ENCODE peak calls at places on chromosomes 1 and 21, in ten cellular contexts. H is NCI-H1092; P is activated naive CD8-positive, alpha-beta T cell treated with anti-CD3 and anti-CD28 coated beads for 36 hours; S is RKO; V is retina; I is mesothelial cell of epicardium; A is activated T-cell treated with anti-CD3 and anti-CD28 coated beads, Interleukin-2, amount 50 U/mL, for 72 hours; G is suprapubic skin; E is A172; D is activated CD8-positive, alpha-beta T cell treated with anti-CD3 and anti-CD28 coated beads for 36 hours. O is an unnamed sample.
A peak's percentile ranks its signal among the peaks of the same experiment; 100 is the strongest.

GRCh38 chr1:38375035-38375434 is 328.4 kb upstream of the POU3F1 start:
- DNase-seq in P (no peak), G (no peak), H (no peak), D (no peak), S (no peak), I (no peak), A (no peak), E (no peak), V (no peak), O (no peak)

GRCh38 chr21:26351661-26352060 is 181.1 kb upstream of the APP start:
- DNase-seq in I (no peak), A (no peak), H (no peak), E (no peak), S (no peak), P (no peak), D (no peak), V (no peak), G (no peak), O (no peak)

GRCh38 chr1:220711086-220711809 is 21.1 kb downstream of the C1orf115 start:
- DNase-seq in I (no peak), P (no peak), A (no peak), D (no peak), H (no peak), G (no peak), E (no peak), V (no peak), S (no peak), O (no peak)

GRCh38 chr1:43978551-43979260 is at the start of gene B4GALT2:
- DNase-seq in H (peak; percentile 25), P (peak; percentile 71), D (peak; percentile 47), V (peak; percentile 71), E (no peak), A (peak; percentile 69), G (no peak), S (peak; percentile 49), I (no peak), O (no peak)

GRCh38 chr21:40143822-40144525 is 276.7 kb downstream of the PCP4 start:
- DNase-seq in H (peak; percentile 67), P (peak; percentile 16), E (peak; percentile 56), A (peak; percentile 44), G (no peak), D (peak; percentile 60), I (peak; percentile 60), V (peak; percentile 82), S (peak; percentile 53), O (peak; percentile 30)

GRCh38 chr1:21758614-21759013 is 24.3 kb downstream of the USP48 start:
- DNase-seq in H (no peak), D (no peak), I (no peak), A (no peak), S (no peak), G (no peak), P (no peak), E (no peak), V (no peak), O (no peak)

GRCh38 chr1:20078711-20079110 is 8.7 kb downstream of the PLA2G5 start:
- DNase-seq in G (no peak), A (no peak), P (no peak), S (no peak), I (no peak), V (no peak), D (no peak), E (no peak), H (no peak), O (no peak)

GRCh38 chr1:94335950-94336349 is 82.2 kb upstream of the ABCD3 start:
- DNase-seq in H (peak; percentile 71), P (peak; percentile 4), A (peak; percentile 28), V (peak; percentile 69), G (peak; percentile 71), D (peak; percentile 51), E (peak; percentile 79), S (peak; percentile 87), I (no peak), O (peak; percentile 71)

GRCh38 chr1:18949689-18950414 is 6.6 kb downstream of the IFFO2 start:
- DNase-seq in V (peak; percentile 78), S (no peak), G (no peak), I (no peak), E (peak; percentile 45), P (no peak), D (peak; percentile 42), A (peak; percentile 40), H (no peak), O (peak; percentile 55)

GRCh38 chr1:101262601-101263348 is 26.0 kb downstream of the S1PR1 start:
- DNase-seq in P (no peak), D (peak; percentile 30), S (no peak), E (no peak), A (no peak), I (no peak), H (no peak), V (peak; percentile 41), G (no peak), O (no peak)

GRCh38 chr1:56590520-56591011 is 11.2 kb upstream of the PLPP3 start:
- DNase-seq in G (no peak), H (no peak), V (no peak), P (no peak), D (no peak), A (no peak), S (no peak), I (no peak), E (no peak), O (no peak)

GRCh38 chr1:66271216-66271903 is 262.6 kb upstream of the SGIP1 start:
- DNase-seq in I (peak; percentile 37), G (peak; percentile 91), D (peak; percentile 80), E (peak; percentile 84), A (peak; percentile 62), S (peak; percentile 97), H (no peak), V (peak; percentile 77), P (peak; percentile 46), O (peak; percentile 83)

GRCh38 chr21:26388731-26389231 is 184.3 kb downstream of the CYYR1 start:
- DNase-seq in D (no peak), S (peak; percentile 34), V (peak; percentile 19), P (no peak), G (no peak), E (peak; percentile 81), H (no peak), I (no peak), A (no peak), O (peak; percentile 98)

GRCh38 chr1:16042096-16042495 is 1.5 kb upstream of the CLCNKB start:
- DNase-seq in P (no peak), G (no peak), A (no peak), D (no peak), H (no peak), S (no peak), V (no peak), I (no peak), E (no peak), O (no peak)

GRCh38 chr1:109240158-109241152 is 8.9 kb upstream of the CELSR2 start:
- DNase-seq in S (peak; percentile 60), I (no peak), H (no peak), D (no peak), V (peak; percentile 48), A (no peak), P (no peak), E (no peak), G (peak; percentile 86), O (no peak)

GRCh38 chr1:188719735-188720134 is 1757.9 kb downstream of the BRINP3 start:
- DNase-seq in H (no peak), V (no peak), P (no peak), A (no peak), E (peak; percentile 11), D (no peak), G (no peak), S (no peak), I (no peak), O (no peak)

GRCh38 chr1:2195785-2196184 is 1.2 kb upstream of the FAAP20 start:
- DNase-seq in E (no peak), A (no peak), S (no peak), P (no peak), I (no peak), G (peak; percentile 73), H (no peak), D (no peak), V (peak; percentile 51), O (no peak)

GRCh38 chr1:11563560-11564069 is 84.7 kb downstream of the DISP3 start:
- DNase-seq in H (peak; percentile 73), P (no peak), S (no peak), E (peak; percentile 48), G (no peak), V (peak; percentile 94), I (no peak), A (no peak), D (no peak), O (no peak)

GRCh38 chr1:92831368-92831761 is 475 bp upstream of the RPL5 start:
- DNase-seq in I (no peak), S (no peak), A (no peak), E (no peak), P (no peak), V (no peak), H (no peak), G (no peak), D (no peak), O (no peak)

GRCh38 chr1:192747305-192747704 is 61.5 kb upstream of the RGS2 start:
- DNase-seq in D (no peak), P (no peak), H (no peak), S (peak; percentile 48), V (no peak), A (no peak), G (no peak), E (no peak), I (no peak), O (peak; percentile 47)

GRCh38 chr1:24803220-24803619 is 58.0 kb downstream of the CLIC4 start:
- DNase-seq in A (no peak), G (no peak), P (no peak), I (no peak), D (no peak), E (no peak), V (no peak), H (no peak), S (no peak), O (no peak)

GRCh38 chr1:85330711-85331290 is 54.4 kb upstream of the BCL10 start:
- DNase-seq in D (no peak), V (no peak), E (peak; percentile 93), S (peak; percentile 42), I (no peak), G (no peak), A (no peak), P (no peak), H (no peak), O (no peak)

GRCh38 chr1:98103617-98104284 is 182.9 kb upstream of the DPYD start:
- DNase-seq in A (no peak), V (no peak), H (no peak), I (no peak), D (no peak), E (no peak), G (no peak), S (no peak), P (no peak), O (no peak)

GRCh38 chr1:225655509-225656258 is 2.8 kb upstream of the ENAH start:
- DNase-seq in V (no peak), E (peak; percentile 98), A (peak; percentile 7), H (peak; percentile 26), G (no peak), P (no peak), D (peak; percentile 36), I (no peak), S (peak; percentile 92), O (peak; percentile 91)

GRCh38 chr21:25107708-25108107 is 499.6 kb downstream of the MRPL39 start:
- DNase-seq in P (no peak), D (no peak), G (no peak), S (peak; percentile 72), E (peak; percentile 100), I (no peak), A (no peak), V (no peak), H (no peak), O (peak; percentile 81)

GRCh38 chr1:182806015-182806678 is 16.6 kb downstream of the NPL start:
- DNase-seq in P (no peak), G (no peak), H (no peak), I (no peak), A (no peak), S (no peak), D (no peak), E (no peak), V (peak; percentile 36), O (no peak)

GRCh38 chr1:85330206-85330605 is 53.8 kb upstream of the BCL10 start:
- DNase-seq in V (no peak), A (no peak), H (no peak), S (no peak), D (no peak), I (no peak), E (peak; percentile 87), G (no peak), P (no peak), O (no peak)

O was measured in Caki2.